ENCODE peak calls at places on chromosomes 6 and 20, in ten cellular contexts. P, A, L, T, F, O, D, I, J and Y are unnamed samples.

GRCh38 chr6:93142382-93142781 is 277.0 kb downstream of the EPHA7 start:
- DNase-seq in P (no peak), A (no peak), L (no peak), T (no peak), F (no peak), O (no peak), D (no peak), I (no peak), J (no peak), Y (no peak)

GRCh38 chr6:106609699-106610098 is 19.6 kb downstream of the RTN4IP1 start:
- DNase-seq in P (peak; percentile 30), A (no peak), L (no peak), T (no peak), F (no peak), O (no peak), D (peak; percentile 32), I (no peak), J (no peak), Y (peak; percentile 44)

GRCh38 chr6:21381336-21381963 is 212.1 kb upstream of the SOX4 start:
- DNase-seq in P (peak; percentile 77), A (no peak), L (no peak), T (no peak), F (no peak), O (no peak), D (no peak), I (no peak), J (no peak), Y (peak; percentile 78)

GRCh38 chr6:68473433-68474210 is 161.5 kb upstream of the ADGRB3 start:
- DNase-seq in P (no peak), A (no peak), L (no peak), T (no peak), F (no peak), O (no peak), D (no peak), I (no peak), J (no peak), Y (peak; percentile 24)

GRCh38 chr6:142642651-142643050 is 302.3 kb downstream of the HIVEP2 start:
- DNase-seq in P (no peak), A (no peak), L (no peak), T (no peak), F (no peak), O (no peak), D (no peak), I (no peak), J (no peak), Y (peak; percentile 6)

GRCh38 chr6:6560909-6561308 is 27.6 kb upstream of the LY86 start:
- DNase-seq in P (no peak), A (no peak), L (no peak), T (no peak), F (no peak), O (no peak), D (no peak), I (no peak), J (no peak), Y (no peak)

GRCh38 chr6:105493776-105494175 is 90.9 kb upstream of the PREP start:
- DNase-seq in P (no peak), A (no peak), L (no peak), T (no peak), F (no peak), O (no peak), D (no peak), I (no peak), J (no peak), Y (no peak)

GRCh38 chr20:38023181-38024085 is 9.8 kb downstream of the TTI1 start:
- DNase-seq in P (no peak), A (peak; percentile 96), L (no peak), T (no peak), F (no peak), O (peak; percentile 38), D (no peak), I (no peak), J (no peak), Y (peak; percentile 95)

GRCh38 chr20:48625136-48625900 is 202.5 kb downstream of the PREX1 start:
- DNase-seq in P (no peak), A (no peak), L (no peak), T (no peak), F (peak; percentile 72), O (no peak), D (no peak), I (no peak), J (no peak), Y (no peak)

GRCh38 chr6:167103041-167103816 is 19.7 kb upstream of the CCR6 start:
- DNase-seq in P (no peak), A (no peak), L (no peak), T (no peak), F (peak; percentile 85), O (no peak), D (no peak), I (no peak), J (no peak), Y (no peak)

GRCh38 chr6:17986656-17987575 is 519 bp downstream of the KIF13A start:
- DNase-seq in P (no peak), A (peak; percentile 39), L (peak; percentile 76), T (peak; percentile 43), F (peak; percentile 92), O (no peak), D (peak; percentile 60), I (no peak), J (peak; percentile 57), Y (peak; percentile 52)

GRCh38 chr20:17759449-17759848 is 59.7 kb downstream of the BANF2 start:
- DNase-seq in P (no peak), A (no peak), L (no peak), T (no peak), F (no peak), O (no peak), D (no peak), I (no peak), J (peak; percentile 30), Y (peak; percentile 46)

GRCh38 chr6:101741474-101742171 is 348.1 kb downstream of the GRIK2 start:
- DNase-seq in P (no peak), A (no peak), L (no peak), T (no peak), F (no peak), O (peak; percentile 98), D (no peak), I (no peak), J (no peak), Y (no peak)

GRCh38 chr20:20017852-20018245 is 687 bp downstream of the NAA20 start:
- DNase-seq in P (peak; percentile 20), A (no peak), L (no peak), T (no peak), F (no peak), O (no peak), D (peak; percentile 21), I (no peak), J (no peak), Y (no peak)

GRCh38 chr6:103872683-103873082 is 987.0 kb downstream of the HACE1 start:
- DNase-seq in P (no peak), A (no peak), L (no peak), T (no peak), F (no peak), O (no peak), D (no peak), I (no peak), J (no peak), Y (no peak)

GRCh38 chr6:153117986-153118886 is 12.8 kb downstream of the RGS17 start:
- DNase-seq in P (peak; percentile 96), A (peak; percentile 83), L (no peak), T (no peak), F (no peak), O (no peak), D (no peak), I (no peak), J (no peak), Y (peak; percentile 50)

GRCh38 chr6:135328136-135328535 is 147.0 kb downstream of the MYB start:
- DNase-seq in P (peak; percentile 61), A (no peak), L (no peak), T (no peak), F (no peak), O (no peak), D (no peak), I (no peak), J (no peak), Y (no peak)

GRCh38 chr6:141562181-141562800 is 570.4 kb upstream of the GJE1 start:
- DNase-seq in P (no peak), A (no peak), L (peak; percentile 23), T (peak; percentile 12), F (peak; percentile 74), O (no peak), D (peak; percentile 30), I (no peak), J (no peak), Y (peak; percentile 31)

GRCh38 chr20:33521461-33521860 is 31.6 kb downstream of the CBFA2T2 start:
- DNase-seq in P (no peak), A (no peak), L (no peak), T (no peak), F (no peak), O (peak; percentile 82), D (no peak), I (no peak), J (no peak), Y (no peak)

GRCh38 chr20:33518071-33518470 is 28.2 kb downstream of the CBFA2T2 start:
- DNase-seq in P (peak; percentile 60), A (peak; percentile 75), L (no peak), T (no peak), F (no peak), O (no peak), D (no peak), I (no peak), J (no peak), Y (peak; percentile 74)

GRCh38 chr20:33516882-33517281 is 27.0 kb downstream of the CBFA2T2 start:
- DNase-seq in P (peak; percentile 33), A (peak; percentile 11), L (no peak), T (no peak), F (no peak), O (no peak), D (peak; percentile 18), I (no peak), J (no peak), Y (peak; percentile 25)

GRCh38 chr20:33515569-33516216 is 25.8 kb downstream of the CBFA2T2 start:
- DNase-seq in P (no peak), A (no peak), L (no peak), T (no peak), F (no peak), O (no peak), D (peak; percentile 21), I (no peak), J (no peak), Y (no peak)
- TF ChIP-seq CTCF in P (peak; percentile 20), A (peak; percentile 32), L (peak; percentile 4), T (peak; percentile 52), F (no peak), O (no peak), D (peak; percentile 35), I (peak; percentile 74), J (no peak), Y (peak; percentile 55)

GRCh38 chr6:32843979-32844838 is at the start of gene PSMB8:
- DNase-seq in P (peak; percentile 98), A (peak; percentile 90), L (peak; percentile 97), T (peak; percentile 81), F (peak; percentile 99), O (peak; percentile 85), D (peak; percentile 91), I (peak; percentile 90), J (peak; percentile 98), Y (peak; percentile 95)
- TF ChIP-seq CTCF in P (peak; percentile 5), A (peak; percentile 19), L (peak; percentile 48), T (peak; percentile 48), F (no peak), O (peak; percentile 8), D (no peak), I (no peak), J (no peak), Y (peak; percentile 45)

GRCh38 chr20:1392693-1393506 is at the start of gene FKBP1A:
- DNase-seq in P (peak; percentile 74), A (peak; percentile 90), L (peak; percentile 90), T (peak; percentile 73), F (peak; percentile 97), O (peak; percentile 74), D (peak; percentile 91), I (peak; percentile 75), J (peak; percentile 82), Y (peak; percentile 89)
- TF ChIP-seq CTCF in P (peak; percentile 14), A (peak; percentile 8), L (peak; percentile 27), T (peak; percentile 23), F (peak; percentile 57), O (no peak), D (peak; percentile 5), I (no peak), J (no peak), Y (no peak)

GRCh38 chr6:117547688-117548621 is 54.4 kb downstream of the GOPC start:
- DNase-seq in P (no peak), A (peak; percentile 54), L (peak; percentile 71), T (no peak), F (peak; percentile 89), O (no peak), D (no peak), I (no peak), J (peak; percentile 41), Y (peak; percentile 62)
- TF ChIP-seq CTCF in P (peak; percentile 15), A (no peak), L (peak; percentile 39), T (no peak), F (peak; percentile 7), O (no peak), D (no peak), I (no peak), J (no peak), Y (peak; percentile 23)